ENCODE peak calls at places on chromosomes 16 and 17, in eight cellular contexts. One of them, this sample, is unnamed.

GRCh38 chr16:67594956-67595355 is 32.6 kb downstream of the CTCF start:
- DNase-seq in GM20000: no peak
- DNase-seq in stomach: no peak
- DNase-seq in adrenal gland: peak
- DNase-seq in AG04449: no peak
- DNase-seq in bronchial epithelial cell: peak
- DNase-seq in GM12864: no peak
- DNase-seq in CD8-positive, alpha-beta T cell: no peak
- DNase-seq in this sample: peak

GRCh38 chr16:89410322-89410721 is 80.0 kb downstream of the ANKRD11 start:
- DNase-seq in GM20000: no peak
- DNase-seq in stomach: no peak
- DNase-seq in adrenal gland: no peak
- DNase-seq in AG04449: no peak
- DNase-seq in bronchial epithelial cell: no peak
- DNase-seq in GM12864: no peak
- DNase-seq in CD8-positive, alpha-beta T cell: no peak
- DNase-seq in this sample: no peak

GRCh38 chr16:79176987-79177386 is 423.6 kb downstream of the MAF start:
- DNase-seq in GM20000: no peak
- DNase-seq in stomach: no peak
- DNase-seq in adrenal gland: no peak
- DNase-seq in AG04449: no peak
- DNase-seq in bronchial epithelial cell: no peak
- DNase-seq in GM12864: no peak
- DNase-seq in CD8-positive, alpha-beta T cell: no peak
- DNase-seq in this sample: no peak

GRCh38 chr16:58128721-58129096 is 472 bp downstream of the CFAP20 start:
- DNase-seq in GM20000: peak
- DNase-seq in stomach: no peak
- DNase-seq in adrenal gland: peak
- DNase-seq in AG04449: no peak
- DNase-seq in bronchial epithelial cell: no peak
- DNase-seq in GM12864: no peak
- DNase-seq in CD8-positive, alpha-beta T cell: no peak
- DNase-seq in this sample: no peak

GRCh38 chr16:1309888-1310831 is 724 bp downstream of the UBE2I start:
- DNase-seq in GM20000: peak
- DNase-seq in stomach: peak
- DNase-seq in adrenal gland: peak
- DNase-seq in AG04449: no peak
- DNase-seq in bronchial epithelial cell: no peak
- DNase-seq in GM12864: no peak
- DNase-seq in CD8-positive, alpha-beta T cell: peak
- DNase-seq in this sample: peak

GRCh38 chr17:46772879-46773620 is 45.4 kb downstream of the WNT3 start:
- DNase-seq in GM20000: no peak
- DNase-seq in stomach: no peak
- DNase-seq in adrenal gland: no peak
- DNase-seq in AG04449: no peak
- DNase-seq in bronchial epithelial cell: no peak
- DNase-seq in GM12864: no peak
- DNase-seq in CD8-positive, alpha-beta T cell: no peak
- DNase-seq in this sample: peak

GRCh38 chr17:1865252-1866037 is 35.6 kb downstream of the RPA1 start:
- DNase-seq in GM20000: peak
- DNase-seq in stomach: peak
- DNase-seq in adrenal gland: peak
- DNase-seq in AG04449: no peak
- DNase-seq in bronchial epithelial cell: peak
- DNase-seq in GM12864: no peak
- DNase-seq in CD8-positive, alpha-beta T cell: peak
- DNase-seq in this sample: peak

GRCh38 chr16:79980650-79981521 is 380.3 kb upstream of the MAF start:
- DNase-seq in GM20000: no peak
- DNase-seq in stomach: no peak
- DNase-seq in adrenal gland: peak
- DNase-seq in AG04449: no peak
- DNase-seq in bronchial epithelial cell: peak
- DNase-seq in GM12864: no peak
- DNase-seq in CD8-positive, alpha-beta T cell: no peak
- DNase-seq in this sample: no peak

GRCh38 chr16:65113441-65113840 is 8.4 kb downstream of the CDH11 start:
- DNase-seq in GM20000: no peak
- DNase-seq in stomach: no peak
- DNase-seq in adrenal gland: no peak
- DNase-seq in AG04449: no peak
- DNase-seq in bronchial epithelial cell: no peak
- DNase-seq in GM12864: no peak
- DNase-seq in CD8-positive, alpha-beta T cell: no peak
- DNase-seq in this sample: no peak

GRCh38 chr16:28975158-28975603 is 603 bp downstream of the SPNS1 start:
- DNase-seq in GM20000: no peak
- DNase-seq in stomach: no peak
- DNase-seq in adrenal gland: no peak
- DNase-seq in AG04449: no peak
- DNase-seq in bronchial epithelial cell: no peak
- DNase-seq in GM12864: no peak
- DNase-seq in CD8-positive, alpha-beta T cell: no peak
- DNase-seq in this sample: peak

GRCh38 chr16:58733248-58733670 is 857 bp downstream of the GOT2 start:
- DNase-seq in GM20000: no peak
- DNase-seq in stomach: no peak
- DNase-seq in adrenal gland: peak
- DNase-seq in AG04449: no peak
- DNase-seq in bronchial epithelial cell: peak
- DNase-seq in GM12864: no peak
- DNase-seq in CD8-positive, alpha-beta T cell: no peak
- DNase-seq in this sample: no peak

GRCh38 chr16:19382084-19382801 is 35.4 kb upstream of the TMC5 start:
- DNase-seq in GM20000: no peak
- DNase-seq in stomach: peak
- DNase-seq in adrenal gland: no peak
- DNase-seq in AG04449: no peak
- DNase-seq in bronchial epithelial cell: no peak
- DNase-seq in GM12864: no peak
- DNase-seq in CD8-positive, alpha-beta T cell: no peak
- DNase-seq in this sample: no peak

GRCh38 chr16:57774886-57775285 is 27.4 kb downstream of the KIFC3 start:
- DNase-seq in GM20000: no peak
- DNase-seq in stomach: no peak
- DNase-seq in adrenal gland: no peak
- DNase-seq in AG04449: no peak
- DNase-seq in bronchial epithelial cell: no peak
- DNase-seq in GM12864: no peak
- DNase-seq in CD8-positive, alpha-beta T cell: no peak
- DNase-seq in this sample: no peak

GRCh38 chr17:15213381-15214087 is 51.6 kb downstream of the PMP22 start:
- DNase-seq in GM20000: no peak
- DNase-seq in stomach: no peak
- DNase-seq in adrenal gland: no peak
- DNase-seq in AG04449: no peak
- DNase-seq in bronchial epithelial cell: peak
- DNase-seq in GM12864: no peak
- DNase-seq in CD8-positive, alpha-beta T cell: no peak
- DNase-seq in this sample: peak

DNA sequence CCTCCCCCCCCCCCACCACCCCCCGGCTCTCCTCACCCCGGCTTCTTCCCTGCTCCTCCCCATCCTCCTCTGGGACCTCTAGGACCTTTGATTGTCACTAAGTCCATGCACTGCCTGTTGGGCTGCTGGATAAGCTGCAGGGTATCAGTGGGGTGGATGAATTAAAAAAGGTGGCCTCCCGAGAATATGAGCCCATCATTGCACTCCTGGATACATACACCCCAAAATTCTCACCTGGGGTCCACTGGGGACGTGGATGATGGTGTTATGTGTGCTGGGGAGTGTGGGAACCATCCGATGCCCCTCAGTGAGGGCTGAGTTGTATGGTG is 88.8 kb downstream of the IRF8 start:
- DNase-seq in GM20000: no peak
- DNase-seq in stomach: no peak
- DNase-seq in adrenal gland: no peak
- DNase-seq in AG04449: no peak
- DNase-seq in bronchial epithelial cell: no peak
- DNase-seq in GM12864: no peak
- DNase-seq in CD8-positive, alpha-beta T cell: no peak
- DNase-seq in this sample: no peak
- TF ChIP-seq CTCF in GM20000: no peak
- TF ChIP-seq CTCF in stomach: no peak
- TF ChIP-seq CTCF in adrenal gland: no peak
- TF ChIP-seq CTCF in AG04449: no peak
- TF ChIP-seq CTCF in bronchial epithelial cell: no peak
- TF ChIP-seq CTCF in GM12864: no peak
- TF ChIP-seq CTCF in CD8-positive, alpha-beta T cell: peak
- TF ChIP-seq CTCF in this sample: no peak

GRCh38 chr17:41917957-41918391 is 777 bp downstream of the ACLY start:
- DNase-seq in GM20000: peak
- DNase-seq in stomach: peak
- DNase-seq in adrenal gland: peak
- DNase-seq in AG04449: no peak
- DNase-seq in bronchial epithelial cell: no peak
- DNase-seq in GM12864: no peak
- DNase-seq in CD8-positive, alpha-beta T cell: peak
- DNase-seq in this sample: peak
- TF ChIP-seq CTCF in GM20000: no peak
- TF ChIP-seq CTCF in stomach: no peak
- TF ChIP-seq CTCF in adrenal gland: no peak
- TF ChIP-seq CTCF in AG04449: no peak
- TF ChIP-seq CTCF in bronchial epithelial cell: no peak
- TF ChIP-seq CTCF in GM12864: no peak
- TF ChIP-seq CTCF in CD8-positive, alpha-beta T cell: no peak
- TF ChIP-seq CTCF in this sample: no peak

DNA sequence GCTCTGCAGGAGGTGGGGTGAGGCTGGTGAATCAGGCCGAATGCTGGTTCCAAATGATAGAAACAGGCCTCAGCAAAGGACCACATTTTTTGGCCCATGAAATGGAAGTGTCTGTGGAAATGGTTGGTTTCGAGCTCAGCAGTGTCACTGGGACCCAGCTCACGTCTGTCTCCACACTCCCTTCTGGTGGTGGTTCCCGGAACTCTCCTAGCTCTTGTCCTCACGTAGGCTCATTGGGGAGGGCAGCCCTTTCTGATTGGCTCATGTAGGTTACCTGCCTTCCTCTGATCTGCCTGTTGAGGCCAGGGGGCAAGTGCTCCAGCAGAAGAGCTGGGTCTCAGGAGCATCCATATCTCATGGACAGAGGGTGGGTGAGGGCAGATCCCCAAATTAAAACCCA is 4.0 kb downstream of the ALG1 start:
- DNase-seq in GM20000: no peak
- DNase-seq in stomach: no peak
- DNase-seq in adrenal gland: no peak
- DNase-seq in AG04449: no peak
- DNase-seq in bronchial epithelial cell: no peak
- DNase-seq in GM12864: no peak
- DNase-seq in CD8-positive, alpha-beta T cell: no peak
- DNase-seq in this sample: no peak
- TF ChIP-seq CTCF in GM20000: no peak
- TF ChIP-seq CTCF in stomach: no peak
- TF ChIP-seq CTCF in adrenal gland: no peak
- TF ChIP-seq CTCF in AG04449: no peak
- TF ChIP-seq CTCF in bronchial epithelial cell: no peak
- TF ChIP-seq CTCF in GM12864: no peak
- TF ChIP-seq CTCF in CD8-positive, alpha-beta T cell: no peak
- TF ChIP-seq CTCF in this sample: no peak

GRCh38 chr17:8981443-8981842 is 15.9 kb upstream of the PIK3R5 start:
- DNase-seq in GM20000: no peak
- DNase-seq in stomach: no peak
- DNase-seq in adrenal gland: no peak
- DNase-seq in AG04449: no peak
- DNase-seq in bronchial epithelial cell: no peak
- DNase-seq in GM12864: no peak
- DNase-seq in CD8-positive, alpha-beta T cell: no peak
- DNase-seq in this sample: no peak

GRCh38 chr17:8985054-8985701 is 19.7 kb upstream of the PIK3R5 start:
- DNase-seq in GM20000: no peak
- DNase-seq in stomach: no peak
- DNase-seq in adrenal gland: no peak
- DNase-seq in AG04449: no peak
- DNase-seq in bronchial epithelial cell: no peak
- DNase-seq in GM12864: peak
- DNase-seq in CD8-positive, alpha-beta T cell: no peak
- DNase-seq in this sample: no peak

GRCh38 chr17:8988263-8988662 is 22.8 kb upstream of the PIK3R5 start:
- DNase-seq in GM20000: no peak
- DNase-seq in stomach: no peak
- DNase-seq in adrenal gland: no peak
- DNase-seq in AG04449: no peak
- DNase-seq in bronchial epithelial cell: no peak
- DNase-seq in GM12864: no peak
- DNase-seq in CD8-positive, alpha-beta T cell: no peak
- DNase-seq in this sample: no peak

GRCh38 chr17:8991514-8992285 is 26.2 kb upstream of the PIK3R5 start:
- DNase-seq in GM20000: no peak
- DNase-seq in stomach: peak
- DNase-seq in adrenal gland: peak
- DNase-seq in AG04449: no peak
- DNase-seq in bronchial epithelial cell: peak
- DNase-seq in GM12864: no peak
- DNase-seq in CD8-positive, alpha-beta T cell: peak
- DNase-seq in this sample: peak

GRCh38 chr17:8986295-8986694 is 20.8 kb upstream of the PIK3R5 start:
- DNase-seq in GM20000: no peak
- DNase-seq in stomach: no peak
- DNase-seq in adrenal gland: no peak
- DNase-seq in AG04449: no peak
- DNase-seq in bronchial epithelial cell: peak
- DNase-seq in GM12864: no peak
- DNase-seq in CD8-positive, alpha-beta T cell: no peak
- DNase-seq in this sample: no peak
- TF ChIP-seq CTCF in GM20000: no peak
- TF ChIP-seq CTCF in stomach: no peak
- TF ChIP-seq CTCF in adrenal gland: no peak
- TF ChIP-seq CTCF in AG04449: no peak
- TF ChIP-seq CTCF in bronchial epithelial cell: no peak
- TF ChIP-seq CTCF in GM12864: peak
- TF ChIP-seq CTCF in CD8-positive, alpha-beta T cell: peak
- TF ChIP-seq CTCF in this sample: peak

This sample was measured in cardiac muscle cell.